ENCODE peak calls at places on chromosomes 13 and 19, in four cellular contexts. L is NCI-H1105, C is lung microvascular endothelial cell, P is K562. D is an unnamed sample.
A peak's percentile ranks its signal among the peaks of the same experiment; 100 is the strongest.

GRCh38 chr19:39277598-39277997 is 9.4 kb downstream of the IFNL2 start:
- DNase-seq in L (no peak), C (no peak), P (no peak), D (no peak)

GRCh38 chr13:50713849-50714248 is 129.6 kb downstream of the DLEU7 start:
- DNase-seq in L (no peak), C (no peak), P (no peak), D (no peak)

GRCh38 chr19:40282209-40282580 is 3.0 kb downstream of the AKT2 start:
- DNase-seq in L (no peak), C (no peak), P (no peak), D (no peak)

GRCh38 chr19:39412100-39412866 is at the start of gene PLEKHG2:
- DNase-seq in L (peak; percentile 98), C (peak; percentile 100), P (peak; percentile 99), D (peak; percentile 94)

GRCh38 chr19:6790194-6791128 is 18.0 kb downstream of the VAV1 start:
- DNase-seq in L (no peak), C (no peak), P (no peak), D (no peak)

GRCh38 chr13:75760182-75760981 is 124.3 kb downstream of the LMO7 start:
- DNase-seq in L (no peak), C (peak; percentile 28), P (no peak), D (peak; percentile 49)

GRCh38 chr19:4844348-4845179 is 13.1 kb upstream of the TICAM1 start:
- DNase-seq in L (no peak), C (no peak), P (no peak), D (no peak)

GRCh38 chr19:10290876-10291553 is 1.3 kb downstream of the ICAM5 start:
- DNase-seq in L (peak; percentile 23), C (no peak), P (peak; percentile 97), D (no peak)

GRCh38 chr19:10217085-10217484 is 14.0 kb downstream of the S1PR2 start:
- DNase-seq in L (no peak), C (no peak), P (no peak), D (no peak)

GRCh38 chr19:47497073-47497766 is 13.2 kb upstream of the KPTN start:
- DNase-seq in L (no peak), C (no peak), P (peak; percentile 93), D (no peak)

GRCh38 chr13:59790626-59791025 is 373.1 kb downstream of the DIAPH3 start:
- DNase-seq in L (no peak), C (no peak), P (no peak), D (no peak)

GRCh38 chr13:75327132-75327505 is 154.8 kb downstream of the TBC1D4 start:
- DNase-seq in L (no peak), C (no peak), P (no peak), D (no peak)

GRCh38 chr13:72959643-72960042 is 99.2 kb upstream of the KLF5 start:
- DNase-seq in L (no peak), C (peak; percentile 18), P (no peak), D (no peak)

GRCh38 chr13:66994498-66995365 is 235.4 kb downstream of the PCDH9 start:
- DNase-seq in L (no peak), C (no peak), P (peak; percentile 14), D (no peak)

GRCh38 chr13:68535329-68535728 is 1305.2 kb upstream of the PCDH9 start:
- DNase-seq in L (no peak), C (no peak), P (no peak), D (no peak)

GRCh38 chr13:74191036-74191809 is 57.0 kb upstream of the KLF12 start:
- DNase-seq in L (no peak), C (no peak), P (no peak), D (no peak)

GRCh38 chr13:114161644-114162532 is 17.2 kb upstream of the CFAP97D2 start:
- DNase-seq in L (no peak), C (peak; percentile 66), P (no peak), D (no peak)